ENCODE peak calls at places on chromosomes 6 and 20, in nine cellular contexts. Y, C, U, H, R, N, F, K and E are unnamed samples.

GRCh38 chr6:168196385-168196860 is 117.4 kb upstream of the FRMD1 start:
- DNase-seq in Y (no peak), C (no peak), U (no peak), H (no peak), R (no peak), N (no peak), F (no peak), K (no peak), E (no peak)

GRCh38 chr20:31819083-31819784 is at the start of gene MYLK2:
- DNase-seq in Y (no peak), C (no peak), U (peak), H (no peak), R (no peak), N (no peak), F (no peak), K (no peak), E (no peak)

GRCh38 chr6:33316603-33317417 is 734 bp downstream of the ZBTB22 start:
- DNase-seq in Y (no peak), C (no peak), U (no peak), H (no peak), R (no peak), N (no peak), F (peak), K (no peak), E (no peak)

GRCh38 chr6:133890941-133891813 is 2.3 kb downstream of the TCF21 start:
- DNase-seq in Y (no peak), C (peak), U (peak), H (peak), R (peak), N (no peak), F (no peak), K (no peak), E (no peak)

GRCh38 chr6:29975561-29975907 is 33.2 kb downstream of the HLA-A start:
- DNase-seq in Y (no peak), C (no peak), U (no peak), H (no peak), R (no peak), N (no peak), F (no peak), K (no peak), E (no peak)

GRCh38 chr6:39753745-39754084 is 28.5 kb upstream of the KIF6 start:
- DNase-seq in Y (no peak), C (peak), U (no peak), H (no peak), R (peak), N (no peak), F (no peak), K (no peak), E (no peak)

GRCh38 chr20:56418385-56418861 is 6.4 kb downstream of the CASS4 start:
- DNase-seq in Y (no peak), C (peak), U (no peak), H (peak), R (no peak), N (no peak), F (no peak), K (no peak), E (no peak)

GRCh38 chr6:130520235-130520634 is 154.4 kb downstream of the TMEM200A start:
- DNase-seq in Y (no peak), C (peak), U (no peak), H (no peak), R (no peak), N (no peak), F (no peak), K (no peak), E (no peak)

GRCh38 chr20:32885201-32885600 is 26.5 kb downstream of the EFCAB8 start:
- DNase-seq in Y (no peak), C (no peak), U (no peak), H (no peak), R (no peak), N (no peak), F (no peak), K (no peak), E (no peak)

GRCh38 chr6:91029211-91029610 is 442.3 kb upstream of the MAP3K7 start:
- DNase-seq in Y (no peak), C (no peak), U (no peak), H (no peak), R (no peak), N (no peak), F (no peak), K (no peak), E (no peak)

GRCh38 chr6:97068211-97068610 is 143.7 kb downstream of the KLHL32 start:
- DNase-seq in Y (peak), C (peak), U (no peak), H (no peak), R (no peak), N (no peak), F (peak), K (no peak), E (no peak)

GRCh38 chr6:128471907-128472306 is 48.5 kb downstream of the PTPRK start:
- DNase-seq in Y (no peak), C (no peak), U (no peak), H (no peak), R (no peak), N (no peak), F (no peak), K (no peak), E (no peak)

GRCh38 chr20:44068780-44069191 is 118.2 kb downstream of the JPH2 start:
- DNase-seq in Y (no peak), C (no peak), U (no peak), H (no peak), R (no peak), N (no peak), F (peak), K (no peak), E (no peak)

GRCh38 chr6:3500262-3501001 is 43.6 kb upstream of the SLC22A23 start:
- DNase-seq in Y (peak), C (peak), U (no peak), H (no peak), R (no peak), N (no peak), F (no peak), K (peak), E (no peak)
- H3K4me3 ChIP-seq in Y (no peak), C (no peak), U (no peak), H (no peak), R (no peak), N (no peak), F (no peak), K (no peak), E (no peak)

DNA sequence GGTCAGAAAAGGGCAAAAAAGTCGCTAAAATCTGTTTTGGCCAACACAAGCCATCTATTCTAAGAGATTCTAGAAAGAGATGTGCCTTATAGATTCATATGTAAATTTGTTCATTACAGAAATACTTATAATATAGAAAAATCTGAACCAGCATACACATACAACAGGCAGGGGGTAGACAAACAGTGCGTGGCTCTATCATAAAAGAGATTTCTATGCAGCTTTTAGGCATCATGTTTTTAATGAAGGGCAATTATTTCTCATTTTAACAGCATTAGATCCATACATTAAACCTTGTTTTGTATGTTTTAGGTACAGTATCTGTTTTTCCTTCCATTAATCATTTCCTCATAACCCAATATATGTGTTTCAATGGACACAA is 664 bp downstream of the BTN3A3 start:
- DNase-seq in Y (no peak), C (no peak), U (no peak), H (no peak), R (no peak), N (no peak), F (no peak), K (no peak), E (no peak)
- H3K4me3 ChIP-seq in Y (peak), C (peak), U (peak), H (peak), R (peak), N (peak), F (peak), K (peak), E (peak)

DNA sequence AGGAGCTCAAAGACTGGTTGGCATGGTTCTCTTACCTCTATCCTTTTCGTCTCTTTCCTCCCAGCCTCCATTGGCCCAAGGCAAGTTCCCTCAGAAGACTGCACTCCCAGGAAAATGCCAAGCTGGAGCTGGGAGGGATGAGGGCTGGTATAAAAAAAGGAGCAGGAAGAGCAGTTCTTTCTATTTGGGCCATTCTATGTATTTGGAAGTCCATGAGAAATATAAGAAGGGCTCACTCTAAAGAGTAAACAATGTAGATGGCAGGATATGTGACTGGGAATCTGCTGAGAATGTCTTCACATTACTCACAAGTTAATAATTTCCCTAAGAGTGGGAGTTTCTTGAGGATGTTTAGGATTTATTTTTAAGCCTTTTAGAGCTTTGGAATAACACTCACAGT is 36.6 kb upstream of the ADTRP start:
- DNase-seq in Y (no peak), C (peak), U (no peak), H (no peak), R (no peak), N (peak), F (no peak), K (no peak), E (no peak)
- H3K4me3 ChIP-seq in Y (no peak), C (no peak), U (no peak), H (no peak), R (no peak), N (no peak), F (no peak), K (no peak), E (no peak)

GRCh38 chr6:69816017-69816416 is 19.2 kb upstream of the LMBRD1 start:
- DNase-seq in Y (no peak), C (no peak), U (no peak), H (peak), R (no peak), N (no peak), F (no peak), K (no peak), E (no peak)
- H3K4me3 ChIP-seq in Y (no peak), C (no peak), U (no peak), H (peak), R (no peak), N (no peak), F (no peak), K (no peak), E (no peak)

DNA sequence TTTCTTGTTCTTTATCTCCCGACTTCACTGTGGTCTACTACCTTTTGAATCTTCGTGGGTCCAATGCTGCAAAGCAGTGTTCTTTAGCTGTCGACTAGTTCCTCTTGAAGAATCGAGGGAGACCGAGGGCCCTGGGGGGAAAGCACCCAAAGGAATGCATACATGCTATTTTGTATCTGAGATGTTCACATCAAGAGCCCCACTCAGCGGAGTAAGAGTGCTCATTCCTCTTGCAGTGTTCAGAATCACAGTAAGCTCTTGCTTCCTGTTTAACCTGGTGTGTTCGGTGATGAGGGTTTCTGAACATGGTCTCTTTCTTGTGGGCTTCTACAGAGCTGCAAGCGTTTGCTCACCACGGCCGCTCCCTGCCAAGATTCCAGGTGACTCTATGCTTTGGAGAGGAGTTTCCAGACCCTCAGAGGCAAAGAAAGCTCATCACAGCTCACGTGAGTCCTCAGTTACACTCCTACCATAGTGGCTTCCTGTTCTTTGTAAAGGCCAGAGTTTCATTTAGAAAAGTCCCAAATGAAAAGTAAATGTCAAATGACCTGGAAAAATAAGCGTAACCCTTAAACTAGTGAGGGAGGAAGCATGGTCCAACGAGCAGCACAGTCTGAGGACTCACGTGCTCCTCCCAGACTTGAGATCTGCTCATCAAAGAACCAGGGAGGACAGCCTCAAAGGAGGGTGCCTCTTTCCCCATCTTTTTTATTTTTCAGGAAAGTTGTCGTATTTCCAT is 13.3 kb downstream of the IRF4 start:
- DNase-seq in Y (no peak), C (no peak), U (no peak), H (no peak), R (no peak), N (no peak), F (no peak), K (no peak), E (no peak)
- H3K4me3 ChIP-seq in Y (no peak), C (no peak), U (no peak), H (peak), R (no peak), N (no peak), F (no peak), K (no peak), E (no peak)

DNA sequence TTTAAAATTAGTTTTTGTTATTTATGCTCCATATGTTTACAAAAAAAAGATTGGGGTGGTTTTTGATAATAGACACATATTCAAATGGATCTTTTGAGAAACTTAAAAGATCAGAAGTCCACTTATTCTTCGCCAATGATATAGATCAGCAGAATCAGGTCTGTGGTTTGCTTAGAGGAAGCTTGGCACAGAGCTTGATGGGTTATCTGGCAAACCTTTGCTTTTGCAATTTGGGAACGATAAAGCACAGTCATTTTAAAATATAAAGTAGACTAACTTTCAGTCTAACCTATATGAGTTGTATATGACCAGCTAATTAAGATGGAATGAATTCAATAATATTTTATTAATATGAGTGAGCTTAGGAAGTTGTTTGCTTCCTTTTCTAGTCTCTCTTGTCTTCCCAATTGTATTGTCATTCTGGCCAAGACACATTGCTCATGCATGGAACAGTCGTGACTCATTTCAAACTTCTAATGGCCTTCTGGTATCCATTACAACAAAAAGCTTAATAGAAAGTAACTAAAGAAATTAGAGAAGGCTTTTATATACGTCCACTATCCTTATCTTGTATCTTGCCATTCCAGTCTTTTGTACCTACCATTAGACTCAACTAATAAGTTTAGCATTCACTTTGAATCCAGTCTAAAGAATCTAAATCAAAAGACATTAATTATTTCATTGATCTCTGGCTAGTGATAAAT is 118.7 kb downstream of the TBX18 start:
- DNase-seq in Y (no peak), C (peak), U (no peak), H (no peak), R (no peak), N (peak), F (no peak), K (peak), E (no peak)
- H3K4me3 ChIP-seq in Y (no peak), C (no peak), U (no peak), H (no peak), R (no peak), N (no peak), F (no peak), K (no peak), E (no peak)